ENCODE peak calls at places on chromosomes 3 and 15, in seven cellular contexts. V, D, A, M, Z, E and J are unnamed samples.

GRCh38 chr15:72118400-72118978 is at the start of gene SENP8:
- DNase-seq in E (no peak), M (peak; percentile 75), D (no peak), V (no peak), Z (no peak), A (no peak), J (no peak)

GRCh38 chr3:70621451-70621850 is 309.0 kb upstream of the MDFIC2 start:
- DNase-seq in V (no peak), A (no peak), E (no peak), Z (no peak), M (no peak), D (no peak), J (no peak)

GRCh38 chr15:43104426-43104825 is 1.4 kb downstream of the UBR1 start:
- DNase-seq in E (peak; percentile 33), V (no peak), M (no peak), Z (no peak), D (no peak), A (no peak), J (no peak)

GRCh38 chr15:59298255-59298856 is 74.3 kb downstream of the MYO1E start:
- DNase-seq in Z (no peak), E (peak; percentile 68), V (peak; percentile 41), A (no peak), M (peak; percentile 35), D (no peak), J (peak; percentile 43)

GRCh38 chr3:115891237-115891636 is 267.9 kb downstream of the GAP43 start:
- DNase-seq in E (no peak), A (no peak), D (no peak), V (no peak), M (no peak), Z (no peak), J (no peak)

GRCh38 chr3:160023476-160023875 is 34.8 kb downstream of the IL12A start:
- DNase-seq in Z (no peak), V (no peak), D (no peak), E (no peak), A (no peak), M (no peak), J (no peak)

GRCh38 chr15:99438222-99438592 is 127.6 kb upstream of the MEF2A start:
- DNase-seq in E (no peak), Z (peak; percentile 34), M (no peak), A (no peak), V (no peak), D (no peak), J (no peak)

GRCh38 chr3:184603156-184604030 is 41.8 kb downstream of the EPHB3 start:
- DNase-seq in M (no peak), A (no peak), D (peak; percentile 67), E (no peak), V (no peak), Z (no peak), J (no peak)

GRCh38 chr3:128492353-128493220 is at the start of gene GATA2:
- DNase-seq in E (peak; percentile 45), D (no peak), A (peak; percentile 64), Z (peak; percentile 46), M (peak; percentile 59), V (no peak), J (no peak)

GRCh38 chr15:81469154-81469553 is 95.1 kb upstream of the TMC3 start:
- DNase-seq in M (no peak), D (no peak), A (no peak), V (no peak), Z (no peak), E (no peak), J (no peak)

GRCh38 chr3:44477312-44478030 is at the start of gene ZNF445:
- DNase-seq in D (peak; percentile 73), A (peak; percentile 64), V (peak; percentile 76), M (peak; percentile 89), Z (peak; percentile 85), E (peak; percentile 80), J (peak; percentile 88)

GRCh38 chr3:120059081-120059864 is 35.0 kb downstream of the GSK3B start:
- DNase-seq in D (no peak), Z (no peak), E (no peak), A (no peak), V (no peak), M (no peak), J (no peak)

GRCh38 chr3:131976448-131976847 is 58.4 kb downstream of the CPNE4 start:
- DNase-seq in V (no peak), Z (no peak), D (no peak), E (no peak), A (no peak), M (no peak), J (no peak)

GRCh38 chr15:32844118-32844711 is 126.4 kb downstream of the GREM1 start:
- DNase-seq in E (peak; percentile 35), M (peak; percentile 24), V (no peak), Z (no peak), D (peak; percentile 72), A (no peak), J (peak; percentile 36)

GRCh38 chr3:56813656-56813965 is 11.9 kb upstream of the ARHGEF3 start:
- DNase-seq in A (no peak), V (no peak), D (no peak), Z (no peak), E (no peak), M (no peak), J (no peak)

GRCh38 chr15:68783226-68784054 is 37.3 kb downstream of the ANP32A start:
- DNase-seq in A (no peak), Z (no peak), D (no peak), V (peak; percentile 36), M (peak; percentile 61), E (no peak), J (peak; percentile 66)

GRCh38 chr3:116056280-116056679 is 389.0 kb downstream of the LSAMP start:
- DNase-seq in Z (no peak), V (no peak), E (no peak), M (peak; percentile 17), A (no peak), D (no peak), J (peak; percentile 9)

GRCh38 chr3:172317984-172318383 is 130.3 kb downstream of the GHSR start:
- DNase-seq in V (no peak), M (peak; percentile 29), Z (peak; percentile 66), A (peak; percentile 75), D (peak; percentile 90), E (peak; percentile 96), J (peak; percentile 33)

GRCh38 chr3:49901351-49902339 is 2.0 kb downstream of the MST1R start:
- DNase-seq in D (peak; percentile 32), V (no peak), Z (no peak), E (no peak), M (peak; percentile 66), A (no peak), J (peak; percentile 75)

GRCh38 chr3:49903451-49904424 is at the start of gene MST1R:
- DNase-seq in E (no peak), M (peak; percentile 95), V (peak; percentile 93), D (no peak), A (peak; percentile 54), Z (peak; percentile 78), J (peak; percentile 93)

GRCh38 chr3:49899815-49900214 is 3.9 kb downstream of the MST1R start:
- DNase-seq in V (no peak), D (no peak), M (no peak), E (no peak), A (no peak), Z (no peak), J (no peak)

GRCh38 chr3:49900491-49901153 is 3.1 kb downstream of the MST1R start:
- DNase-seq in Z (no peak), M (no peak), D (peak; percentile 25), V (peak; percentile 87), E (peak; percentile 47), A (no peak), J (no peak)

GRCh38 chr3:49902511-49903345 is 945 bp downstream of the MST1R start:
- DNase-seq in V (peak; percentile 5), A (no peak), M (no peak), E (no peak), Z (peak; percentile 39), D (no peak), J (no peak)
- TF ChIP-seq CTCF in V (no peak), A (no peak), M (no peak), E (no peak), Z (no peak), D (no peak), J (no peak)

GRCh38 chr15:75029378-75030022 is 6.1 kb downstream of the PPCDC start:
- DNase-seq in V (peak; percentile 95), M (peak; percentile 71), E (peak; percentile 67), Z (peak; percentile 96), D (peak; percentile 92), A (peak; percentile 94), J (peak; percentile 72)
- TF ChIP-seq CTCF in V (peak; percentile 92), M (peak; percentile 97), E (peak; percentile 87), Z (peak; percentile 98), D (peak; percentile 90), A (peak; percentile 89), J (peak; percentile 96)

DNA sequence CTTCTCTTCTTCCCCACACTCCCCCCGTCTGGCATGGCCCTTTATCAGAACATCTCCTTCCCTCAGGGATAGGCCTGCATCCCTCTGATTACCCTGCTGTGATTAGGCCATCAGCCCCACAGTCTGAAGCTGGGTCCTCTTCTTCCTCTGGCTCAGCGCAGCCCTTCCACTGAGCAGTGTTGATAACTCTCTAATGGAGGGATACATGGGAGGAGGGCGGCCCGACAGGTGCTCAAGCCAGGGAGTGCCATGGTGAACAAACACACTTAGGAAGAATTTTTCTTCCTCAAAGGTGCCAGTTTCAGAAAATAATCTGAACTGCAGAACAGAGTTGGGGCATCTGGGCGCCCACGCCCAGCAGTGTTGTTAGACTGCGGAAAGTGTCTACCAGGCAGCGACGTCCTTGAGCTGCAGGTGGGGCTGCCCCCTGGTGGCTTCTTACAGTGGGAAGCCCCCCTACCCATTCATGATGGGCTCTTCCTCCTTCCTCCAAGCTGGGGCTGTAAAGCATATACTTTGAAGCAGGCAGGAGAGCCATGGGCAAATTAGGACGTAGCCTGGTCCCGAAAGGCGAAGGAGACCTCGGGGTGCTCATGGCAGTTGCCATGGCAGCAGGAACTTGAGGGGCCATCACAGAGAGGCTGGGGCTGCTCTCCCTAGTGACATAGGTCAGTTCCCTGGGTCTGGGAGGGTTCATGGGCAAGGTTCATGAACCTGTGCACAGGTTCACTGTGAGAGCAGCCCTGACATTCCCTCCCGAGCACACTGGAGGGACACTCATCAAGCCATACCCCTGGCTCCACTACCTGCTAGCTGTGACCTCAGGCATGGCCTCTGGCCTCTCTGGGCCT is 33.2 kb upstream of the NR2C2 start:
- DNase-seq in D (no peak), M (no peak), Z (no peak), A (no peak), V (no peak), E (no peak), J (no peak)
- TF ChIP-seq CTCF in D (no peak), M (no peak), Z (no peak), A (no peak), V (no peak), E (no peak), J (no peak)

DNA sequence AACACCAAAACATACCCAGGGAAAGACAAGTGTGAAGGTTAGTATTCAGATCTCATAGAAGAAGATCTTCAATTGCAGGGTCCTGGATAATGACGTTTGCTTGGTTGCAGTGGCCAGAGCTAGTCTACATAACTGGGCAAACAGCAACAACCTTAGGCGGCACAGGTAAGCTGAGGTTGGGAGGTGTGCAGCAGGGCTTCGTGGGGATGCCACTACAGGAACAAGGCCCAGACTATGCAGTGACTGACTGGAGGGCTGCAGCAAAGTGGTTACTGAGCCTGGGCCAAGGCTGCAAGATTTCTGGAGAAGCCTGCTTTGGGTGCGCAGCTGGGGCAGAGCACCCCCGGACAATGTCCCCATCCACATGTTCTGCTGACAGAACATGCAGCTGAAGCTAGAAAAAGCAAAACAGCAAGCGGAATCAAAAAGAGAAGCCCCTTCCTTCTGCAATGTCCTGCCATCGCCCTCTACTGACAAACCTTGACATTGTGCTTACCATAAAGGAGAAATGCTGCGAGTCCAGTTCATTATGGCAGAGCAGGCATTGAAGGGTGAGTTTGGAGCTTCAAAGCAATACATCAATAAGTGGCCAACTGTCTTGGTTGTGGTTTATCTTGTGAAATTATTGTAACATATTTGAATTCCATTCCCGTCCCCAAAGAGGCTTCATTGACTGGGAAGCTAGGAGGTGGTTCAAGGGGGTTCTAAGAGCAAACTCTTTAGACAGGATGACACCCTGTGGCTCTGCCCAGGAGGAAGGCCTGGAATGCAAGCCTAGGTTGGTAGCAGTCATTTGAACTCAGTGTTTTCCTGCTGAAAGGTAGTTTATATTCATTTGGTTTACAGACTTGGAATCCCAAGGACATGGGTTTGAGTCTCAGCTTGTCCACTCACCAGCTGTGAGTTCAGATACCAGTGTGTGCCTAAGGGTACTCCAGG is 217.0 kb downstream of the PDCD6IP start:
- DNase-seq in Z (no peak), E (no peak), D (peak; percentile 39), M (no peak), A (no peak), V (no peak), J (no peak)
- TF ChIP-seq CTCF in Z (no peak), E (peak; percentile 22), D (peak; percentile 49), M (peak; percentile 23), A (no peak), V (no peak), J (peak; percentile 33)